ENCODE peak calls at places on chromosomes 4 and X, in six cellular contexts. J is H9, A is mesenchymal stem cell, H is neuronal stem cell, X is H1, U is IMR-90. I is an unnamed sample.

GRCh38 chr4:146379744-146380143 is 142.0 kb downstream of the SLC10A7 start:
- DNase-seq in A (peak; percentile 9), X (no peak), J (no peak), H (no peak), U (peak; percentile 31), I (no peak)

GRCh38 chrX:74242050-74242449 is 61.9 kb upstream of the ZCCHC13 start:
- DNase-seq in J (no peak), A (peak; percentile 83), X (no peak), U (peak; percentile 76), H (no peak), I (no peak)

GRCh38 chrX:119552508-119552907 is 12.7 kb downstream of the STEEP1 start:
- DNase-seq in J (no peak), X (no peak), H (no peak), U (peak; percentile 54), A (no peak), I (no peak)

GRCh38 chr4:180789929-180790328 is 1453.3 kb upstream of the TENM3 start:
- DNase-seq in U (no peak), X (no peak), H (no peak), J (no peak), A (no peak), I (no peak)

GRCh38 chrX:72620550-72621145 is 48.0 kb upstream of the HDAC8 start:
- DNase-seq in J (no peak), H (no peak), A (peak; percentile 91), U (peak; percentile 89), X (no peak), I (no peak)

GRCh38 chrX:115311139-115311538 is 21.6 kb downstream of the LUZP4 start:
- DNase-seq in J (no peak), A (no peak), X (no peak), U (no peak), H (no peak), I (peak; percentile 64)

GRCh38 chr4:11548529-11549176 is 120.0 kb upstream of the HS3ST1 start:
- DNase-seq in X (no peak), A (peak; percentile 31), H (no peak), J (no peak), U (peak; percentile 34), I (no peak)

GRCh38 chr4:85409251-85409650 is 65.7 kb upstream of the ARHGAP24 start:
- DNase-seq in J (no peak), H (no peak), A (peak; percentile 54), X (no peak), U (no peak), I (no peak)

GRCh38 chrX:139093201-139093600 is 381.7 kb upstream of the FGF13 start:
- DNase-seq in H (no peak), X (no peak), A (no peak), J (no peak), U (no peak), I (no peak)

GRCh38 chr4:26028793-26029511 is 114.9 kb downstream of the SMIM20 start:
- DNase-seq in U (peak; percentile 58), H (peak; percentile 58), X (peak; percentile 91), A (peak; percentile 53), J (peak; percentile 95), I (peak; percentile 88)

GRCh38 chr4:6239968-6240367 is 29.7 kb upstream of the WFS1 start:
- DNase-seq in J (no peak), X (no peak), A (no peak), H (no peak), U (no peak), I (no peak)

GRCh38 chr4:144562019-144562740 is 83.8 kb upstream of the HHIP start:
- DNase-seq in U (no peak), X (no peak), J (peak; percentile 63), A (no peak), H (no peak), I (peak; percentile 64)

GRCh38 chr4:72876946-72877345 is 192.6 kb downstream of the COX18 start:
- DNase-seq in U (no peak), X (no peak), H (no peak), A (no peak), J (no peak), I (no peak)

GRCh38 chr4:82890602-82890912 is 396 bp downstream of the SEC31A start:
- DNase-seq in U (no peak), J (no peak), X (no peak), H (no peak), A (no peak), I (no peak)
- H2BK120ac ChIP-seq in U (peak overlapping the region; percentile 75), J (no peak overlapping the region), X (no peak overlapping the region), H (no peak overlapping the region), A (peak overlapping the region; percentile 65), I (no peak overlapping the region)

DNA sequence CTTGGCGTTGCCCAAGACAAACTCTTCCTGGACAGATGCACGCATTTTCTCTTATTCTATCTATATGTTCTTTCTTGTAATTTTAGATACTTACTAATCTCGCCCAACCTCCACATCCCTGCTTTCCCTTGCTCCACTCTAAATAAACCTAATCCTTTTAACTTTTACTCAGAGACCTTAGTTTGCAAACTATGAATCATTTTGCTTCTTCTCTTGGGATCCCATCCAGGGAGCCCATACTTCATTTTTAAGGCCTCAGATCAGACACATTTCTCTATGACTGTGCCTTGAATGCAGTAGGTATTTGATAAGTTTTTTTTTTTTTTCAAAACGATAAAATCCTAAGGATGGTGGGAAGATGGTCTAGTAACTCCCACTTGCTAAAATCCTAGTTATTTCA is 353.8 kb upstream of the HAND2 start:
- DNase-seq in U (peak; percentile 71), A (peak; percentile 26), X (no peak), J (no peak), H (no peak), I (no peak)
- H3K27ac ChIP-seq in U (no peak overlapping the region), A (no peak overlapping the region), X (no peak overlapping the region), J (no peak overlapping the region), H (no peak overlapping the region), I (no peak overlapping the region)

GRCh38 chr4:54218736-54219135 is 10.4 kb upstream of the PDGFRA start:
- DNase-seq in A (no peak), U (no peak), X (no peak), H (no peak), J (no peak), I (no peak)

GRCh38 chr4:54215379-54216072 is 13.6 kb upstream of the PDGFRA start:
- DNase-seq in A (no peak), X (no peak), U (no peak), H (no peak), J (no peak), I (peak; percentile 93)

GRCh38 chr4:54213001-54213400 is 16.1 kb upstream of the PDGFRA start:
- DNase-seq in X (no peak), A (peak; percentile 43), H (no peak), J (no peak), U (no peak), I (no peak)

GRCh38 chr4:54213812-54214211 is 15.3 kb upstream of the PDGFRA start:
- DNase-seq in U (no peak), H (no peak), J (no peak), A (no peak), X (no peak), I (no peak)

GRCh38 chr4:54217642-54218486 is 11.2 kb upstream of the PDGFRA start:
- DNase-seq in X (peak; percentile 81), J (peak; percentile 82), A (peak; percentile 87), U (peak; percentile 83), H (peak; percentile 79), I (peak; percentile 89)
- H2BK120ac ChIP-seq in X (no peak overlapping the region), J (no peak overlapping the region), A (no peak overlapping the region), U (peak overlapping the region; percentile 100), H (no peak overlapping the region), I (no peak overlapping the region)

GRCh38 chr4:103075435-103075893 is 1.1 kb downstream of the SLC9B2 start:
- DNase-seq in U (peak; percentile 26), J (no peak), X (no peak), A (peak; percentile 75), H (no peak), I (no peak)
- H3K27ac ChIP-seq in U (no peak overlapping the region), J (no peak overlapping the region), X (no peak overlapping the region), A (no peak overlapping the region), H (no peak overlapping the region), I (no peak overlapping the region)

GRCh38 chr4:140839888-140840790 is 84.0 kb upstream of the TBC1D9 start:
- DNase-seq in X (no peak), U (peak; percentile 5), H (no peak), A (peak; percentile 7), J (no peak), I (no peak)
- H2BK120ac ChIP-seq in X (no peak overlapping the region), U (no peak overlapping the region), H (no peak overlapping the region), A (no peak overlapping the region), J (no peak overlapping the region), I (no peak overlapping the region)

GRCh38 chr4:138230048-138230447 is 12.1 kb downstream of the SLC7A11 start:
- DNase-seq in H (no peak), A (no peak), J (no peak), U (no peak), X (no peak), I (no peak)

GRCh38 chr4:138234254-138234653 is 7.9 kb downstream of the SLC7A11 start:
- DNase-seq in A (no peak), J (no peak), U (no peak), X (no peak), H (no peak), I (no peak)

GRCh38 chr4:138233313-138233712 is 8.8 kb downstream of the SLC7A11 start:
- DNase-seq in J (no peak), A (no peak), H (no peak), U (no peak), X (no peak), I (no peak)

GRCh38 chr4:138235419-138235952 is 6.7 kb downstream of the SLC7A11 start:
- DNase-seq in H (no peak), U (peak; percentile 97), A (peak; percentile 95), X (no peak), J (no peak), I (peak; percentile 82)

DNA sequence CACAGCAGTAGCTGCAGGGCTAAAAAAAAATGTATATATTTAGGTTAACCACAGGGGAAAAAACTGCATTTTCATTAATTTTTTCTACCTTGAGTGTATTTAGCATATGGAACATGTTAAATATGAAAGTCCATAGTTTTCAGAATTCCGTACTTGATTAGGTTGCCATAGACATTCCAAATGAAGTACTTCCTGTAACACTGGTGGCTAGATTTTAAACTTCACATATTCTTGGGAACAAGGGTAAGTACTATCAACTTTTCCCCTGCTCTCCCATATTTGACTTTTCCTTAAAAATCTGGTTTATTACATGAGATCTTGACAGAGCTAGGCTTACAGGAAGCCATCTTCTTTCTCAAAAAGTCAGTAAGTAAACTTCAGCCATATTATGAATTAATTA is 9.8 kb downstream of the SLC7A11 start:
- DNase-seq in X (no peak), J (no peak), H (no peak), A (no peak), U (no peak), I (no peak)
- H3K27ac ChIP-seq in X (no peak overlapping the region), J (no peak overlapping the region), H (no peak overlapping the region), A (no peak overlapping the region), U (no peak overlapping the region), I (no peak overlapping the region)

GRCh38 chrX:40005290-40006011 is 92.3 kb downstream of the BCOR start:
- DNase-seq in X (peak; percentile 51), A (no peak), U (no peak), H (no peak), J (peak; percentile 33), I (no peak)
- H2BK120ac ChIP-seq in X (no peak overlapping the region), A (peak overlapping the region; percentile 73), U (no peak overlapping the region), H (no peak overlapping the region), J (no peak overlapping the region), I (peak overlapping the region; percentile 29)

GRCh38 chrX:154327026-154327820 is 31.6 kb downstream of the TKTL1 start:
- DNase-seq in H (no peak), A (no peak), U (no peak), J (no peak), X (no peak), I (no peak)
- H3K27ac ChIP-seq in H (no peak overlapping the region), A (no peak overlapping the region), U (no peak overlapping the region), J (no peak overlapping the region), X (no peak overlapping the region), I (no peak overlapping the region)

GRCh38 chr4:140046037-140046436 is 107.9 kb downstream of the MAML3 start:
- DNase-seq in J (no peak), X (no peak), H (no peak), A (no peak), U (no peak), I (no peak)
- H2BK120ac ChIP-seq in J (no peak overlapping the region), X (no peak overlapping the region), H (no peak overlapping the region), A (no peak overlapping the region), U (no peak overlapping the region), I (no peak overlapping the region)

GRCh38 chrX:23509256-23509655 is 158.0 kb upstream of the PRDX4 start:
- DNase-seq in J (peak; percentile 83), U (no peak), A (no peak), H (no peak), X (no peak), I (peak; percentile 57)
- H3K27ac ChIP-seq in J (peak overlapping the region; percentile 70), U (no peak overlapping the region), A (no peak overlapping the region), H (no peak overlapping the region), X (no peak overlapping the region), I (no peak overlapping the region)